ENCODE peak calls at places on chromosomes 12 and 14, in seven cellular contexts. D, Y, A, Z, B, C and W are unnamed samples.

GRCh38 chr12:67354966-67355365 is 85.8 kb downstream of the CAND1 start:
- DNase-seq in D (no peak), Y (no peak), A (no peak), Z (no peak), B (no peak), C (no peak), W (no peak)

GRCh38 chr12:106138279-106138645 is 492 bp downstream of the NUAK1 start:
- DNase-seq in D (no peak), Y (peak), A (no peak), Z (no peak), B (no peak), C (peak), W (peak)

GRCh38 chr14:20492486-20492885 is 12.9 kb upstream of the RNASE10 start:
- DNase-seq in D (no peak), Y (no peak), A (peak), Z (no peak), B (no peak), C (no peak), W (no peak)

GRCh38 chr14:49401373-49401772 is 184.8 kb downstream of the RPS29 start:
- DNase-seq in D (no peak), Y (no peak), A (no peak), Z (no peak), B (no peak), C (peak), W (no peak)

GRCh38 chr12:104143002-104143401 is 5.0 kb upstream of the NFYB start:
- DNase-seq in D (no peak), Y (no peak), A (no peak), Z (no peak), B (no peak), C (no peak), W (no peak)

GRCh38 chr12:72234871-72235270 is 37.3 kb upstream of the TRHDE start:
- DNase-seq in D (no peak), Y (no peak), A (no peak), Z (no peak), B (no peak), C (no peak), W (no peak)

GRCh38 chr14:45610303-45610702 is 357.3 kb upstream of the MIS18BP1 start:
- DNase-seq in D (no peak), Y (peak), A (no peak), Z (no peak), B (no peak), C (peak), W (no peak)

GRCh38 chr12:41336041-41336552 is 148.0 kb downstream of the PDZRN4 start:
- DNase-seq in D (no peak), Y (no peak), A (no peak), Z (no peak), B (no peak), C (no peak), W (no peak)

GRCh38 chr12:90963946-90964345 is 9.0 kb upstream of the CCER1 start:
- DNase-seq in D (no peak), Y (no peak), A (no peak), Z (no peak), B (no peak), C (peak), W (no peak)

GRCh38 chr12:58621126-58621525 is 299.2 kb downstream of the LRIG3 start:
- DNase-seq in D (no peak), Y (no peak), A (no peak), Z (no peak), B (no peak), C (no peak), W (no peak)

GRCh38 chr12:25307818-25308217 is 57.1 kb upstream of the KRAS start:
- DNase-seq in D (no peak), Y (no peak), A (peak), Z (no peak), B (no peak), C (no peak), W (no peak)

GRCh38 chr12:26831959-26832816 is 806 bp downstream of the ITPR2 start:
- DNase-seq in D (peak), Y (peak), A (no peak), Z (peak), B (peak), C (peak), W (peak)

GRCh38 chr12:114692558-114693531 is 8.9 kb upstream of the TBX3 start:
- DNase-seq in D (no peak), Y (peak), A (no peak), Z (no peak), B (peak), C (no peak), W (no peak)

GRCh38 chr14:76759589-76759988 is 1.7 kb upstream of the VASH1 start:
- DNase-seq in D (no peak), Y (no peak), A (no peak), Z (no peak), B (peak), C (no peak), W (peak)

GRCh38 chr14:91861091-91861490 is 6.2 kb downstream of the TC2N start:
- DNase-seq in D (no peak), Y (no peak), A (no peak), Z (no peak), B (no peak), C (no peak), W (no peak)

GRCh38 chr12:78622529-78623221 is 241.9 kb upstream of the SYT1 start:
- DNase-seq in D (no peak), Y (no peak), A (no peak), Z (no peak), B (no peak), C (no peak), W (no peak)

GRCh38 chr14:103094406-103095209 is at the start of gene EXOC3L4:
- DNase-seq in D (peak), Y (no peak), A (no peak), Z (no peak), B (no peak), C (no peak), W (no peak)

GRCh38 chr14:103623883-103624482 is 5.0 kb upstream of the KLC1 start:
- DNase-seq in D (no peak), Y (peak), A (no peak), Z (no peak), B (no peak), C (no peak), W (no peak)

GRCh38 chr12:94616217-94616729 is 34.1 kb downstream of the TMCC3 start:
- DNase-seq in D (no peak), Y (peak), A (no peak), Z (no peak), B (peak), C (peak), W (peak)

GRCh38 chr12:5954661-5955060 is 9.6 kb upstream of the ANO2 start:
- DNase-seq in D (no peak), Y (no peak), A (no peak), Z (no peak), B (no peak), C (no peak), W (no peak)

GRCh38 chr12:82687020-82687951 is 580 bp downstream of the TMTC2 start:
- DNase-seq in D (no peak), Y (peak), A (no peak), Z (peak), B (peak), C (peak), W (peak)

GRCh38 chr12:82688619-82689018 is 1.9 kb downstream of the TMTC2 start:
- DNase-seq in D (no peak), Y (no peak), A (no peak), Z (no peak), B (no peak), C (no peak), W (no peak)

GRCh38 chr12:82686223-82687019 is at the start of gene TMTC2:
- DNase-seq in D (peak), Y (peak), A (peak), Z (peak), B (peak), C (peak), W (peak)

GRCh38 chr12:82685721-82686222 is 934 bp upstream of the TMTC2 start:
- DNase-seq in D (peak), Y (peak), A (peak), Z (peak), B (peak), C (peak), W (peak)

DNA sequence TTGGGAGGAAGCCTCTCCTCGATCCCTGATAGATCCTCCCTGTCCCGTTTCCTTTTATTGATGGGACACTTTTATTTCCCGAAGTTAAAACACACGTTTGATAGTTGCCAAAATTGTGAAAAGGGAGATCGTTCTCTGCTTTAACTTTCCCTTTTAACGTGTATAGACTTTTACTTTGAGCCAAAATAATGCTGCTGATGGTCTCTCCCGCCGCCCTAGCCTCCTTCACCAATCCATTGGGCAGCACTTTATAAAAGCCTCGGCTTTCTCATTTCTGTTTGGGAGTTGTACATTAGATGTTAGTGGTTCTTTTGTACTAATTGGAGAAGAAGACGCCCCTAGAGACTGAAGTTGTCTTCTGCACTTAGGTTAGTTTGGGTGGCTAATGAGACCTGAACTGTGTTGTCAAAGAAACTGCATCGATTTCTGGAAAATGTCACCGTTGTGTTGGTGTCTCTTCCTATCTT is 1.4 kb downstream of the TMTC2 start:
- DNase-seq in D (no peak), Y (no peak), A (no peak), Z (no peak), B (no peak), C (no peak), W (no peak)
- TF ChIP-seq CTCF in D (no peak), Y (no peak), A (peak), Z (no peak), B (no peak), C (peak), W (peak)

GRCh38 chr14:68363841-68364711 is 428.8 kb downstream of the ZFP36L1 start:
- DNase-seq in D (peak), Y (no peak), A (no peak), Z (peak), B (peak), C (peak), W (peak)

GRCh38 chr14:68362841-68363240 is 430.0 kb downstream of the ZFP36L1 start:
- DNase-seq in D (no peak), Y (no peak), A (no peak), Z (no peak), B (no peak), C (no peak), W (no peak)

GRCh38 chr14:68364823-68365222 is 428.0 kb downstream of the ZFP36L1 start:
- DNase-seq in D (no peak), Y (peak), A (no peak), Z (no peak), B (peak), C (no peak), W (peak)

GRCh38 chr14:68365228-68365627 is 427.6 kb downstream of the ZFP36L1 start:
- DNase-seq in D (no peak), Y (no peak), A (peak), Z (no peak), B (no peak), C (no peak), W (no peak)

DNA sequence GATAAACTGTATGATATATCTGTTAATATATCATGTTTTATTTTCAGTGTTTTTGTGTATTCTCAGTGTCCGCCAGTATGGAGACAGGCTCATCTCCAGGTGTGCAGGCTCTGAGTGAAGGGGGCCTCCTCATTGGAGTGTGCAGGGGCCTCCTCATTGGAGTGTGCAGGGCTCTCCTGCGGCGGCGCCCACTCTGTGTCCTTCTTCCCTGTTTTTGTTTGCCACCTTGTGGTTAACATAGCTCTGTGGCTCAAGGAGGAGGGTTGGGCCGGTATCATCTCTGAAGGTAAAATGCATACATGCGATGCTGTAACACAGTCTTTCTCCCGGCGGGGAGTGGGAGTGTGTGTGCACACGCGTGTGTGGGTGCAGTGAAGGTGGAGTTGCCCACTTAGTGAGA is 429.5 kb downstream of the ZFP36L1 start:
- DNase-seq in D (no peak), Y (no peak), A (no peak), Z (no peak), B (no peak), C (peak), W (peak)
- TF ChIP-seq CTCF in D (no peak), Y (no peak), A (no peak), Z (no peak), B (peak), C (no peak), W (no peak)

DNA sequence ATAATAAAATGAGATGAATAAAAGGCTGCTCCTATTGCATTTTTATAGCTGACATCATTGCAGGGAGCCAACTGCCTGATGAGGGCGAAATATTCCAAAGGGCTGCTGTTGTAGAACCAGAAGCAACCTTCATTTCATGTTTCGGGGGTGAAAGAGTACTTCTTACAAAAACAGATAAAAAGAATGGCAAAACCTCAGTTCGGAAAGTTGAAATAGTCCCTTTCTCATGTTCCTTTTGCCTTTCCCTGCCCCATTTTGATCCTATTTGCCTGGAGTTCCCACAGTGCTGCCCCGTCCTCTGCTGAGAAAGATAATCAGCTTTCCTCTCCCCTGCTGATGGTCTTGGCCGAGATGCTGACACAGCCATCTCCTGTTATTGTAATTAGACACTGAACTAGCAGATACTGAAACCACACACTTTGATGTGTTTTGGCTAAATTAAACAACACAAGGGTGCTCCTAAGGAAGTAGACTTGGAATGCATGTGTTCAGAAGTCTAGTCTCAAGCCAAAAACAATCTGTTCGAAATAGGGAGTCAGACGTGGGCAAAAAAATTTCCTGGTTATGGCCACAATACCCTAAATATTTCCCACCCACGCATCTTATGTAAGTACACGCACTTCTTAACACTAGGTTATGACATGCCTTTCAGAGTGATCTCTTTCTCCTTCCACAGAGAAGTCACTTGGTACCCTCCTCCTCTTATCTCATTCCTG is 117.2 kb downstream of the PPM1H start:
- DNase-seq in D (no peak), Y (no peak), A (no peak), Z (no peak), B (no peak), C (no peak), W (no peak)
- TF ChIP-seq CTCF in D (no peak), Y (no peak), A (peak), Z (no peak), B (no peak), C (no peak), W (no peak)

DNA sequence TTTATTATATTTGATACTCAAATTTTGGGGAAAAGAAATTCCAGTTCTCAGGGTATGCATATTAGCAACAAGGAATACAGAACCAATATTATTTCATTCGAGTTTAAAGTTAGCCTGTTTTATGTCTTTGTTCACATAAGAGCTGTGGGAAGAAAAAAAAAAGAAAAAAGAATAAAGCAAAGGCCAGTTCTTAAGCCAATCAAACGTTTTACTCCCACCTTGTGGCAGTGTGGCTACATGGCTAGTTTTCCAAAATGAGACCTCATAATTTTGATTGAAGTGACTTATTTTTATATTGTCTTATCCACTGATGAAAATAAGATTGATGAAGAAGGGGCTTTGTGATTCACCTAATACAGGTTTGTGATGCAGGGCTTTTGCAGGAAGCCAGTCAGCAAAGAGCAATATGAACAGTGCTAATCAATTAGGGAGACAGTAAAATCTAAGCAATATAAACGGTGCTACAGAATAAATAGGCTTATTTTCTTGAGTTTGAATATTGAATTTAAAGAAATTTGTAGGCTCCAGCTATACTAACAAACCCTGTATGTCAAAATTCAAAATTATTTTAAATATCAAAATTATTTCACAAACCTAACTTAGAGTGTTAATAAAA is 624.1 kb upstream of the FOXG1 start:
- DNase-seq in D (no peak), Y (no peak), A (no peak), Z (no peak), B (no peak), C (peak), W (no peak)
- TF ChIP-seq CTCF in D (peak), Y (no peak), A (no peak), Z (no peak), B (peak), C (peak), W (peak)

DNA sequence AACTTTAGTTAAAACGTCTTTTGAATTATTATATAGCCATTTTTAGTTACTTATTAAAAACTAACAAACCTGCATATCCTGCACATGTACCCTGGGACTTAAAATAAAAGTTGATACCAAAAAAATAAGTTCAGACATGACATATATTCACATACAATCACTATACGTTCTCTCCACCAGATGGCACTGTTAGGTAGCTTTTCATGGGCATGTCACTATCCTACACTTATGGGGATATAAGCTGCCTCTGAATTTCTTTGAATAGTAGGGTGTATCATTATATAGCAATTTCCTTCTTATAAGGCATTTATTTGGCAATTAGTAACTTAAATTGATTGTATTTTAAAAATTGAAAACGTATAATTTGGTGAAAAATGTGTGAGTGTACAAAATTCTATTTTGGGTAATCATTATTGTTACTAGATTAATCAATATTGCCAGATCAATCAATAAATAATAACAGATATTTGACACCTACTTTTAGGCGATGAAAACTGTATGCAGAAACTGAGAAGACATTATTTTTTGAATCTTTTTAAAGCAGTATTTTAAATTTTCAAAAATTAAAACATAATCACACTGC is 31.8 kb upstream of the OR10A7 start:
- DNase-seq in D (peak), Y (no peak), A (peak), Z (no peak), B (no peak), C (peak), W (peak)
- TF ChIP-seq CTCF in D (peak), Y (peak), A (peak), Z (peak), B (peak), C (peak), W (peak)

GRCh38 chr12:132489602-132490239 is at the start of gene FBRSL1:
- DNase-seq in D (peak), Y (peak), A (peak), Z (peak), B (peak), C (peak), W (peak)
- TF ChIP-seq CTCF in D (peak), Y (no peak), A (no peak), Z (no peak), B (no peak), C (no peak), W (no peak)

GRCh38 chr12:126383506-126383905 is 1318.3 kb downstream of the AACS start:
- DNase-seq in D (no peak), Y (no peak), A (no peak), Z (no peak), B (no peak), C (no peak), W (no peak)
- TF ChIP-seq CTCF in D (no peak), Y (no peak), A (no peak), Z (no peak), B (no peak), C (no peak), W (no peak)

GRCh38 chr14:68145036-68145435 is 325.5 kb downstream of the RAD51B start:
- DNase-seq in D (no peak), Y (no peak), A (no peak), Z (no peak), B (no peak), C (no peak), W (no peak)
- TF ChIP-seq CTCF in D (no peak), Y (no peak), A (no peak), Z (no peak), B (no peak), C (no peak), W (no peak)